ENCODE peak calls at places on chromosomes 11 and 22, in four cellular contexts. P, I, V and C are unnamed samples.
A peak's percentile ranks its signal among the peaks of the same experiment; 100 is the strongest.

GRCh38 chr11:94305146-94305545 is 766 bp downstream of the IZUMO1R start:
- DNase-seq in P (no peak), I (no peak), V (no peak), C (no peak)

GRCh38 chr11:73405146-73405510 is 28.9 kb downstream of the RELT start:
- DNase-seq in P (no peak), I (no peak), V (no peak), C (no peak)

GRCh38 chr22:21445437-21446127 is 21.6 kb upstream of the TMEM191C start:
- DNase-seq in P (peak; percentile 73), I (no peak), V (no peak), C (no peak)

GRCh38 chr22:17373839-17374238 is 4.6 kb downstream of the CECR2 start:
- DNase-seq in P (no peak), I (no peak), V (no peak), C (no peak)

GRCh38 chr11:72751293-72752087 is 718 bp downstream of the ARAP1 start:
- DNase-seq in P (peak; percentile 71), I (no peak), V (no peak), C (no peak)

GRCh38 chr11:37509471-37509870 is 911.4 kb upstream of the RAG2 start:
- DNase-seq in P (no peak), I (no peak), V (no peak), C (no peak)

GRCh38 chr11:128533473-128533872 is 53.9 kb downstream of the ETS1 start:
- DNase-seq in P (no peak), I (no peak), V (no peak), C (no peak)

GRCh38 chr11:66051766-66052663 is at the start of gene SF3B2:
- DNase-seq in P (peak; percentile 100), I (peak; percentile 98), V (peak; percentile 97), C (peak; percentile 99)

GRCh38 chr22:19824197-19825015 is 30.3 kb downstream of the GNB1L start:
- DNase-seq in P (peak; percentile 74), I (no peak), V (no peak), C (no peak)

GRCh38 chr11:9003573-9004309 is at the start of gene NRIP3:
- DNase-seq in P (peak; percentile 89), I (peak; percentile 77), V (peak; percentile 28), C (peak; percentile 80)

GRCh38 chr22:39292561-39293074 is 26.8 kb downstream of the RPL3 start:
- DNase-seq in P (peak; percentile 97), I (no peak), V (peak; percentile 96), C (no peak)

GRCh38 chr11:27158763-27159679 is 118.4 kb downstream of the BBOX1 start:
- DNase-seq in P (no peak), I (peak; percentile 45), V (peak; percentile 90), C (peak; percentile 44)

GRCh38 chr11:123429851-123430735 is at the start of gene GRAMD1B:
- DNase-seq in P (peak; percentile 81), I (peak; percentile 78), V (peak; percentile 66), C (peak; percentile 84)
- TF ChIP-seq CTCF in P (no peak), I (peak; percentile 22), V (peak; percentile 49), C (peak; percentile 16)

GRCh38 chr11:16184588-16184987 is 171.8 kb downstream of the SOX6 start:
- DNase-seq in P (no peak), I (no peak), V (peak; percentile 88), C (no peak)
- TF ChIP-seq CTCF in P (no peak), I (no peak), V (no peak), C (no peak)

GRCh38 chr22:49632199-49633009 is 195.3 kb downstream of the BRD1 start:
- DNase-seq in P (peak; percentile 83), I (peak; percentile 62), V (peak; percentile 33), C (peak; percentile 64)
- TF ChIP-seq CTCF in P (peak; percentile 54), I (peak; percentile 50), V (peak; percentile 88), C (peak; percentile 29)

GRCh38 chr11:62909107-62909894 is 11.9 kb downstream of the CHRM1 start:
- DNase-seq in P (peak; percentile 90), I (peak; percentile 60), V (peak; percentile 67), C (peak; percentile 71)
- TF ChIP-seq CTCF in P (peak; percentile 51), I (peak; percentile 19), V (peak; percentile 87), C (peak; percentile 26)

GRCh38 chr22:23531966-23532735 is 47.9 kb downstream of the IGLL1 start:
- DNase-seq in P (peak; percentile 56), I (no peak), V (no peak), C (no peak)
- TF ChIP-seq CTCF in P (no peak), I (no peak), V (no peak), C (no peak)

DNA sequence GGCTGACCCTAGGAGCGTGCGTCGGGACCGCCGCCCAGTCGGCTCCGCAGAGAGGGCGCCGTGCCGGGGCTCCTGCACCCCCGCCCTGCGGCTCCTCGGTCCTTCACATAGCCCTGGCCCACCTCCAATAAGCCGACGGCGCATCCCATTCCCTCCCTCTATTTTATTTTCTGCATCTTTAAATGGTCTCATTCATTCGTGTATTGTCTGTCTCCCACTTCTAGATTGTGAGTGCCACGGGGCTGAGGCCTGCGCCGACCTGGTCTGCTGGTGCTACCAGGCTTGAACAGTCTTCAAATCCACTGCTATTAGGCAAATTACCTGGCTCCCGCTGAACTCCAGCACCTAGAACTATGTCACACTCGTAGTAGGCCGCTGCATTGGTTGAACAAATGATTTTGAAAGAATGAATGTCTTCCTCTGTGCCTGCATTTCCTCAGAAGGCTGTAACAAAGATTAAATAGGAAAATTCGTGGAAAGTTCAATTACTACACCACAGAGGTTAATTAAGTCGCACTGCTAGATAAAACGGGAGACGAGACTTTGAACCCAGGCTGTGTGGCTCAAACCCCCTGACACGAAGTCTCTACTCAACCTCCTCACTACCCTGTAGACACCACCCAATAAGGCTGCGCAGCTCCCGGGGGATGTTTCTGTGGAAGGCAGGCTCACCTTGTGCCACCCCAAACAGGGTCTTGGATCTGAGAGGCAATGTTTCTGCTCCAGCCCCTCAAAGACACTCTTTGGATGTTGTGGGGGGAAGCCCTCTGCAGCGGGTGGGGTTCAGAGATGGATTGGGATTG is 1.2 kb upstream of the PPP1R14B start:
- DNase-seq in P (no peak), I (no peak), V (no peak), C (no peak)
- TF ChIP-seq CTCF in P (no peak), I (no peak), V (no peak), C (no peak)

DNA sequence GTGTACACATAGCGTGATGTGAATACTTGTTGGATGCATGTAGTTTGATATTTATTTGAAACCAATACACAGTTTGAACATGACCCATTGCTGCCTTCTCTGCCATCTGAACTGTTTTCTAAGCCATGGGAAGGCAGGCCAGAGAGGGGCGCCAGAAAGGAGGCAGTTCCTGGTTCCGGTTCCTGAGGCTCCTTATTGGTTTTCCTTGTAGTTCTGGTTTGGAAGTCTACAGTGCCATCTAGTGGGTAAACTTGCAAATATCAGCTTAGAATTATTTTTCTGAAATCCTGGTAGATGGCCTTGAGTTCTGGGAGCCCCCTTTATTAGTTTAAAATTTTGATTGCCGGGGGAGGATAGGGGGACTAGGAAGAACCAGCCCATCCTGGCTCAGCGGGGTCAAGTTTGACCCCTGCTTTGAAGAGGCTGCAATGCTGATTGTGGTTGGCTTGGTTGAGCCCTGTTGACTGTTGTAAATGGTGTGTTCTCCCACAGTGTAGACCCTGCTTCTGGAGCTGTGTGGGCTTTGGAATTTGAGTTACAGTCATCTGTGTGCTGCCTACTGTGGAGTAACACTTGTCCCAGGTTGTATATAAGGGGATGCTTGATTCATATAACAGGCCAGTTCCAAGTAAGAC is 48.4 kb downstream of the GRAMD1B start:
- DNase-seq in P (no peak), I (peak; percentile 53), V (peak; percentile 64), C (no peak)
- TF ChIP-seq CTCF in P (peak; percentile 63), I (peak; percentile 42), V (peak; percentile 72), C (peak; percentile 29)

GRCh38 chr11:59765068-59765770 is 10.0 kb downstream of the STX3 start:
- DNase-seq in P (no peak), I (no peak), V (no peak), C (no peak)

GRCh38 chr11:59759900-59760299 is 4.7 kb downstream of the STX3 start:
- DNase-seq in P (no peak), I (no peak), V (no peak), C (no peak)

GRCh38 chr11:59758638-59759037 is 3.5 kb downstream of the STX3 start:
- DNase-seq in P (no peak), I (no peak), V (no peak), C (no peak)

GRCh38 chr11:59766542-59766941 is 11.4 kb downstream of the STX3 start:
- DNase-seq in P (no peak), I (no peak), V (no peak), C (no peak)

DNA sequence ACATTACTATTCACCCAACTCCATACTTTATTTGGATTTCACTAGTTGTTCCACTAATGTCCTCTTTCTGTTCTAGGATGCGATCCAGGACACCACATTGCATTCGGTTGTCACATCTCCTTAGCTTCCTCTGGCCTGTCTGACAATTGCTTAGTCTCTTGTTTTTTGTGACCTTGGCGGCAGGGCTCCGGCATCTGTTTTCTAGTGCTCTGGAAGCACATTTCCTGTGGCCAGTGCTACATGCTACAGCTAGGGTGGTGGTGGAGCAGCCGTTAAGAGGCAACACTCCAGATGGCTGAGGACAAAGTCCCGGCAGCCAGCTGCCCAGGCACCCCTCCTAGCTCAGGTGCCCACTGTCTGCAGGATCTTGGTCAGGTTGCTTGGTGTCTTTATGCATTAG is 6.8 kb downstream of the STX3 start:
- DNase-seq in P (no peak), I (no peak), V (no peak), C (no peak)
- TF ChIP-seq CTCF in P (no peak), I (no peak), V (no peak), C (no peak)